ENCODE peak calls at places on chromosomes 12 and 14, in eight cellular contexts. N is cardiac fibroblast, Z is foreskin fibroblast, Y is neural progenitor cell, S is spleen, P is cardiac muscle cell, A is fibroblast of mammary gland, O is H1. F is an unnamed sample.

GRCh38 chr12:45644521-45644920 is 85.0 kb upstream of the ARID2 start:
- DNase-seq in N (peak; percentile 58), Z (peak; percentile 41), Y (no peak), S (no peak), P (peak; percentile 74), A (peak; percentile 66), O (no peak), F (peak; percentile 87)

GRCh38 chr14:71333705-71334104 is 426.4 kb downstream of the PCNX1 start:
- DNase-seq in N (no peak), Z (no peak), Y (no peak), S (no peak), P (no peak), A (no peak), O (no peak), F (no peak)

GRCh38 chr14:21264025-21264801 is 5.0 kb downstream of the HNRNPC start:
- DNase-seq in N (peak; percentile 41), Z (peak; percentile 69), Y (no peak), S (no peak), P (peak; percentile 54), A (peak; percentile 92), O (no peak), F (peak; percentile 79)

GRCh38 chr12:91896725-91897515 is 248.7 kb downstream of the BTG1 start:
- DNase-seq in N (peak; percentile 70), Z (no peak), Y (no peak), S (no peak), P (peak; percentile 43), A (peak; percentile 42), O (no peak), F (no peak)

GRCh38 chr12:58176296-58176869 is 235.0 kb downstream of the ATP23 start:
- DNase-seq in N (peak; percentile 55), Z (peak; percentile 14), Y (peak; percentile 78), S (no peak), P (peak; percentile 52), A (peak; percentile 40), O (peak; percentile 64), F (peak; percentile 36)

GRCh38 chr14:92930737-92931602 is 8.0 kb downstream of the CHGA start:
- DNase-seq in N (peak; percentile 14), Z (peak; percentile 40), Y (no peak), S (no peak), P (no peak), A (peak; percentile 63), O (no peak), F (peak; percentile 73)

GRCh38 chr12:72570601-72571000 is 298.4 kb downstream of the TRHDE start:
- DNase-seq in N (no peak), Z (no peak), Y (peak; percentile 74), S (no peak), P (no peak), A (no peak), O (peak; percentile 63), F (peak; percentile 2)

GRCh38 chr12:78087363-78087675 is 256.6 kb downstream of the NAV3 start:
- DNase-seq in N (peak; percentile 28), Z (no peak), Y (no peak), S (no peak), P (no peak), A (no peak), O (no peak), F (no peak)

GRCh38 chr14:90521121-90521929 is 124.5 kb downstream of the CALM1 start:
- DNase-seq in N (peak; percentile 26), Z (no peak), Y (no peak), S (no peak), P (peak; percentile 23), A (no peak), O (no peak), F (no peak)

GRCh38 chr12:26787125-26787495 is 45.9 kb downstream of the ITPR2 start:
- DNase-seq in N (peak; percentile 68), Z (peak; percentile 62), Y (peak; percentile 9), S (no peak), P (peak; percentile 68), A (peak; percentile 87), O (no peak), F (peak; percentile 79)

GRCh38 chr14:38553586-38553985 is 297.7 kb upstream of the CLEC14A start:
- DNase-seq in N (peak; percentile 10), Z (peak; percentile 75), Y (no peak), S (no peak), P (peak; percentile 35), A (peak; percentile 67), O (no peak), F (no peak)

GRCh38 chr14:102318781-102319276 is 717 bp upstream of the ZNF839 start:
- DNase-seq in N (no peak), Z (no peak), Y (no peak), S (peak; percentile 79), P (no peak), A (no peak), O (no peak), F (no peak)

GRCh38 chr14:102314242-102315011 is 5.1 kb upstream of the ZNF839 start:
- DNase-seq in N (peak; percentile 90), Z (peak; percentile 76), Y (peak; percentile 88), S (peak; percentile 96), P (peak; percentile 89), A (peak; percentile 84), O (peak; percentile 88), F (peak; percentile 81)

GRCh38 chr14:102317564-102318248 is 1.8 kb upstream of the ZNF839 start:
- DNase-seq in N (peak; percentile 26), Z (no peak), Y (peak; percentile 33), S (peak; percentile 36), P (no peak), A (peak; percentile 18), O (no peak), F (peak; percentile 52)

GRCh38 chr14:102316048-102316745 is 3.3 kb upstream of the ZNF839 start:
- DNase-seq in N (peak; percentile 86), Z (peak; percentile 33), Y (peak; percentile 67), S (peak; percentile 38), P (peak; percentile 83), A (peak; percentile 74), O (no peak), F (peak; percentile 59)

DNA sequence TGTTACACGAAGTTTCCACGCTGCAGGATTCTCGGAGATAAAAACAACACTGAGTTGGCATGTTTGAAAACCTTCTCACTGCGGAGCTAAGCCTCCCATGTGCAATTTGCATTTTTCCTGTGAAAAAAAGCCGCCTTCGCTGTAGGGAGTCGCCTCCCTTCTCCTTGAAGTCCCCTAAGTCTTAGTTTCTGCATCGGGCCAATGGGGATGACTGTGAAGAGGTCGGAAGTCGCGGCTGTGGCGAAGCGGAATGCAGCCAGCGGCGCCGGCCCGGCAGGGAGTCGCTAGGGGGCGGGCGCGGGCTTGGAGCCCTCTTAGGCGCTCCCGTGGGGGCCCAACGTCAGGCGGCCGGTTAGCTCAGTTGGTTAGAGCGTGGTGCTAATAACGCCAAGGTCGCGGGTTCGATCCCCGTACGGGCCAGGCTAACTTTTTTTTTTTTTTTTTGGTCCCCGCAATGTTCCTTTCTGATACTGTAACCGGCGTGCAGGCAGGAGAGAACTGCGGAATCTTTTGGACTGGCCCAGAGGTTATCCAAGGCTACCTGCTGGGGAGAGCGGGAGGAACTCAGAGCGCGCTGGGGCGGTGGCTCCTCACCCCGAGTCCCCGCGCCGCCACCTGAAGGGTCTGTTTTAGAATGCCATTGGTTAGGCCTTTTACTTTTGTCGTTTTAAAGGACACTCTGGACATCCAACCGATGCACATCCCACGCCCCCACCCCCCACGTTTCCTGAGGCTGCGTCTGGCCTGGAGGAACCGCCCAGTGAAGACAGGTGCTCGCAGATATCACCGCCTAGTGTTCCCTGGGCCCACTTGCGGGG is 2.6 kb upstream of the ZNF839 start:
- DNase-seq in N (peak; percentile 95), Z (peak; percentile 90), Y (peak; percentile 97), S (peak; percentile 98), P (peak; percentile 94), A (peak; percentile 91), O (peak; percentile 99), F (peak; percentile 84)
- TF ChIP-seq CTCF in N (peak; percentile 65), Z (peak; percentile 74), Y (peak; percentile 46), S (peak; percentile 95), P (peak; percentile 79), A (peak; percentile 56), O (peak; percentile 6), F (peak; percentile 56)

GRCh38 chr14:95197498-95198010 is 40.2 kb upstream of the DICER1 start:
- DNase-seq in N (no peak), Z (no peak), Y (peak; percentile 20), S (no peak), P (no peak), A (no peak), O (no peak), F (peak; percentile 75)

GRCh38 chr14:95195031-95195430 is 37.7 kb upstream of the DICER1 start:
- DNase-seq in N (no peak), Z (no peak), Y (no peak), S (no peak), P (no peak), A (no peak), O (no peak), F (no peak)

GRCh38 chr14:95196268-95196667 is 38.9 kb upstream of the DICER1 start:
- DNase-seq in N (no peak), Z (no peak), Y (no peak), S (no peak), P (no peak), A (no peak), O (no peak), F (peak; percentile 26)

GRCh38 chr14:95198320-95198719 is 41.0 kb upstream of the DICER1 start:
- DNase-seq in N (no peak), Z (no peak), Y (no peak), S (no peak), P (no peak), A (no peak), O (no peak), F (no peak)

GRCh38 chr14:95196826-95197497 is 39.6 kb upstream of the DICER1 start:
- DNase-seq in N (no peak), Z (no peak), Y (no peak), S (no peak), P (no peak), A (no peak), O (no peak), F (no peak)
- TF ChIP-seq CTCF in N (no peak), Z (no peak), Y (no peak), S (no peak), P (no peak), A (no peak), O (no peak), F (no peak)

DNA sequence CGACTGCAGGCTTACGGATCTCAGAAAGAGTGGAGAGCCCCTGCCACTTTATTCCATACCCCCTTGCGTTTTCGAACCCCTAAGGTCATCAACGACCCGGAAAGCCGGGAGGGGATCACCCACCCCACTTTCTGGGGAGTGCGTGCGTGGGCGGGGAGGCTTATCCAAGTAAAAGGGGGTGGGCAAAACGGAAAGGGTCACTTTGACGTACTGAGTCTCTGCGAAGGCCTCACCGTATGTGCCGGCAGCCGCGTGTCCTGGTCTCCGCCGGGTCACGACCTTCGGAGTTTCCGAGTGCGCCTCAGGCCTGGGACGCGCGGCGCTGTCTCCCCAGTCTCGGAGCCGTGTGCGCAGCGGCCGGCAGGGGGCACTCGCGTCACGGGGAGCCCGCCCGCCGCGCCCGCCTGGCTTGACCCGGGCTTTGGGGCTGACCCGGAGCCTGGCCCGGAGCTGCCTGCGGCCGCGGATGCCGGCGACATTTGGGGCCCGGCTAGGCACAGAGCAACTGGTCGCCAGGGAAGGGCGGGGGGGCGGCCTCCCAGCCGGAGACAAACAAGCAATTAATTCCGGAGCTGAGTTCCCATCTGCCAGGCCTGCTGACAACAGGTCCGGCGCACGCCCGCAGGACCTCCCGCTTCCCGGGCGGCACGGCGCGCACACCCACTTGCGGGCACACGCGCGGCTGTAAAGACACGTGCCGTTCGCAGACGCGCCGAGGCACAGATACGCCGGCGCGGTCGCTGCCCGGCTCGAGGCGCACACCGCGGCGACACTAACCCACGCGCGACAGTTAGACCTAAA is 890 bp upstream of the KIF26A start:
- DNase-seq in N (peak; percentile 23), Z (no peak), Y (peak; percentile 92), S (peak; percentile 91), P (peak; percentile 42), A (peak; percentile 32), O (peak; percentile 94), F (peak; percentile 36)
- TF ChIP-seq CTCF in N (peak; percentile 41), Z (peak; percentile 53), Y (peak; percentile 84), S (peak; percentile 93), P (peak; percentile 66), A (peak; percentile 18), O (no peak), F (peak; percentile 45)

GRCh38 chr14:87712386-87713113 is 280.4 kb downstream of the GALC start:
- DNase-seq in N (no peak), Z (no peak), Y (peak; percentile 24), S (no peak), P (no peak), A (peak; percentile 2), O (no peak), F (no peak)
- TF ChIP-seq CTCF in N (no peak), Z (no peak), Y (peak; percentile 29), S (no peak), P (no peak), A (no peak), O (no peak), F (no peak)

F was measured in epithelial cell of esophagus.